ENCODE peak calls at places on chromosomes 12 and 14, in six cellular contexts. G is K562, W is endothelial cell of umbilical vein, I is A549, S is HCT116, X is HepG2. J is an unnamed sample.

GRCh38 chr14:100871234-100872186 is 32.0 kb downstream of the RTL1 start:
- DNase-seq in G (peak; percentile 78), W (peak; percentile 21), I (peak; percentile 55), S (peak; percentile 69), X (peak; percentile 22), J (no peak)

GRCh38 chr12:7091660-7092228 is 501 bp downstream of the C1R start:
- DNase-seq in G (no peak), W (no peak), I (no peak), S (no peak), X (no peak), J (no peak)

GRCh38 chr12:124289634-124290600 is 5.0 kb upstream of the RFLNA start:
- DNase-seq in G (no peak), W (no peak), I (no peak), S (no peak), X (no peak), J (peak; percentile 77)

GRCh38 chr12:91620949-91621348 is 438.3 kb upstream of the DCN start:
- DNase-seq in G (no peak), W (no peak), I (no peak), S (no peak), X (no peak), J (no peak)

GRCh38 chr12:43237238-43237879 is 314.6 kb downstream of the ADAMTS20 start:
- DNase-seq in G (no peak), W (no peak), I (no peak), S (no peak), X (no peak), J (no peak)

GRCh38 chr14:48504921-48505320 is 829.5 kb upstream of the MDGA2 start:
- DNase-seq in G (no peak), W (no peak), I (no peak), S (no peak), X (no peak), J (no peak)

GRCh38 chr12:46390881-46391280 is 18.3 kb upstream of the SLC38A2 start:
- DNase-seq in G (no peak), W (peak; percentile 76), I (no peak), S (no peak), X (peak; percentile 57), J (no peak)

GRCh38 chr14:90808759-90809529 is 7.3 kb downstream of the TTC7B start:
- DNase-seq in G (peak; percentile 61), W (no peak), I (no peak), S (no peak), X (no peak), J (no peak)

GRCh38 chr14:50839048-50839447 is 8.1 kb upstream of the NIN start:
- DNase-seq in G (no peak), W (no peak), I (no peak), S (no peak), X (peak; percentile 87), J (no peak)

GRCh38 chr14:77543637-77544334 is 45.2 kb upstream of the ISM2 start:
- DNase-seq in G (no peak), W (no peak), I (no peak), S (no peak), X (no peak), J (no peak)

GRCh38 chr14:24179961-24180726 is 8.3 kb downstream of the REC8 start:
- DNase-seq in G (no peak), W (peak; percentile 50), I (no peak), S (no peak), X (no peak), J (no peak)

GRCh38 chr12:89695100-89695499 is 13.5 kb downstream of the ATP2B1 start:
- DNase-seq in G (no peak), W (peak; percentile 38), I (no peak), S (no peak), X (no peak), J (no peak)

GRCh38 chr14:34338056-34338455 is 124.0 kb downstream of the SPTSSA start:
- DNase-seq in G (no peak), W (no peak), I (no peak), S (no peak), X (no peak), J (no peak)

GRCh38 chr14:59346329-59346728 is 118.9 kb downstream of the GPR135 start:
- DNase-seq in G (no peak), W (no peak), I (no peak), S (no peak), X (no peak), J (no peak)

GRCh38 chr14:44497148-44497547 is 9.9 kb downstream of the FSCB start:
- DNase-seq in G (no peak), W (no peak), I (no peak), S (no peak), X (no peak), J (no peak)

GRCh38 chr12:56628671-56629458 is 1.3 kb downstream of the BAZ2A start:
- DNase-seq in G (no peak), W (peak; percentile 80), I (peak; percentile 35), S (no peak), X (peak; percentile 31), J (peak; percentile 72)

GRCh38 chr12:113867258-113867657 is 98.9 kb downstream of the RBM19 start:
- DNase-seq in G (peak; percentile 61), W (no peak), I (peak; percentile 27), S (no peak), X (peak; percentile 13), J (peak; percentile 60)

GRCh38 chr12:83573676-83574075 is 887.0 kb downstream of the TMTC2 start:
- DNase-seq in G (no peak), W (no peak), I (peak; percentile 49), S (peak; percentile 88), X (no peak), J (no peak)

GRCh38 chr12:54936736-54937135 is 47.8 kb downstream of the TESPA1 start:
- DNase-seq in G (no peak), W (no peak), I (peak; percentile 13), S (no peak), X (no peak), J (no peak)

GRCh38 chr12:66929121-66929520 is 250.2 kb upstream of the GRIP1 start:
- DNase-seq in G (no peak), W (no peak), I (no peak), S (no peak), X (no peak), J (no peak)

GRCh38 chr12:116365114-116365513 is 87.6 kb upstream of the MED13L start:
- DNase-seq in G (no peak), W (no peak), I (peak; percentile 74), S (no peak), X (no peak), J (no peak)

GRCh38 chr12:51643951-51644350 is 52.9 kb downstream of the SCN8A start:
- DNase-seq in G (no peak), W (no peak), I (no peak), S (no peak), X (no peak), J (no peak)

GRCh38 chr12:84148335-84148734 is 764.3 kb downstream of the SLC6A15 start:
- DNase-seq in G (no peak), W (no peak), I (no peak), S (no peak), X (no peak), J (no peak)

GRCh38 chr12:112906712-112907414 is at the start of gene OAS1:
- DNase-seq in G (no peak), W (peak; percentile 75), I (peak; percentile 79), S (no peak), X (peak; percentile 72), J (peak; percentile 59)

GRCh38 chr14:104794099-104794498 is 1.4 kb downstream of the AKT1 start:
- DNase-seq in G (peak; percentile 70), W (peak; percentile 57), I (peak; percentile 60), S (no peak), X (peak; percentile 57), J (peak; percentile 92)

GRCh38 chr12:70400124-70400523 is 34.0 kb downstream of the KCNMB4 start:
- DNase-seq in G (no peak), W (no peak), I (no peak), S (no peak), X (no peak), J (no peak)

GRCh38 chr14:63387691-63388090 is 69.0 kb upstream of the GPHB5 start:
- DNase-seq in G (no peak), W (no peak), I (no peak), S (no peak), X (no peak), J (no peak)

GRCh38 chr14:63393002-63393401 is 74.3 kb upstream of the GPHB5 start:
- DNase-seq in G (no peak), W (no peak), I (no peak), S (no peak), X (no peak), J (no peak)

GRCh38 chr14:63394432-63394831 is 75.7 kb upstream of the GPHB5 start:
- DNase-seq in G (no peak), W (no peak), I (no peak), S (no peak), X (no peak), J (no peak)

GRCh38 chr14:63383776-63384367 is 65.1 kb upstream of the GPHB5 start:
- DNase-seq in G (no peak), W (no peak), I (no peak), S (no peak), X (no peak), J (no peak)

GRCh38 chr14:63388766-63389431 is 70.2 kb upstream of the GPHB5 start:
- DNase-seq in G (peak; percentile 41), W (peak; percentile 75), I (peak; percentile 65), S (peak; percentile 21), X (peak; percentile 37), J (peak; percentile 64)
- TF ChIP-seq MAX in G (no peak), W (no peak), I (no peak), S (no peak), X (no peak), J (no peak)

GRCh38 chr14:47447076-47447475 is 228.3 kb downstream of the MDGA2 start:
- DNase-seq in G (no peak), W (no peak), I (no peak), S (no peak), X (no peak), J (no peak)

GRCh38 chr14:47438650-47439140 is 236.7 kb downstream of the MDGA2 start:
- DNase-seq in G (no peak), W (no peak), I (no peak), S (no peak), X (no peak), J (no peak)

GRCh38 chr14:47439953-47440352 is 235.5 kb downstream of the MDGA2 start:
- DNase-seq in G (no peak), W (no peak), I (no peak), S (no peak), X (no peak), J (no peak)

GRCh38 chr14:47442206-47442605 is 233.2 kb downstream of the MDGA2 start:
- DNase-seq in G (no peak), W (peak; percentile 4), I (peak; percentile 52), S (peak; percentile 37), X (peak; percentile 35), J (no peak)
- TF ChIP-seq MAX in G (no peak), W (no peak), I (no peak), S (no peak), X (no peak), J (no peak)

GRCh38 chr14:64994540-64994939 is 7.8 kb downstream of the FNTB start:
- DNase-seq in G (no peak), W (no peak), I (no peak), S (no peak), X (no peak), J (no peak)
- TF ChIP-seq MAX in G (no peak), W (no peak), I (no peak), S (no peak), X (no peak), J (no peak)

DNA sequence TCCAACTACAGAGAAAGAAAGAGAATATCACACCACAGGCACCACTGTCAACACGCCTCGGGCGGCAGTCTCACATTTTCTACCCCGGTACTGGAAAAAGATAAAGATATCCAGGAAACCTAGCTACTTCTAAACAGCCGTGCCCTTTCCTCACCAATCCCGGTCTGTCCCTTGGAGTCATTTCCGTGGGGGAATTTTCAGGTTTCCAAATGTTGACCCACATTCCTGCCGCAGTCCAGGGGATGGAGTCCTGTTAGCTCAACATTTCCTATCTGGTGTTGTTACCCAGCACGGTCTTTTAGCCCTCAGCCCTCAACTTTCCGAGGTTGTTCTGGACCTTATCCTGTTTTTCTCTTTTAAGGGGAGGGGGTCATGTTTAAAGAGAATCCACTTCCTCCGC is 4.7 kb downstream of the SSH1 start:
- DNase-seq in G (no peak), W (peak; percentile 99), I (peak; percentile 66), S (no peak), X (no peak), J (no peak)
- TF ChIP-seq MAX in G (no peak), W (no peak), I (no peak), S (no peak), X (no peak), J (no peak)

J was measured in SK-N-SH.